ENCODE peak calls at places on chromosomes 3 and 15, in four cellular contexts. One of them, this sample, is unnamed. For H3K4me1, the result is how much of the 10 kb centered on the place peaks cover.

GRCh38 chr15:26634319-26634718 is 138.5 kb downstream of the GABRB3 start:
- DNase-seq in SJCRH30: peak
- DNase-seq in CD8-positive, alpha-beta memory T cell: no peak
- DNase-seq in aorta: no peak
- DNase-seq in this sample: no peak

GRCh38 chr15:63896336-63897115 is 62.8 kb upstream of the HERC1 start:
- DNase-seq in SJCRH30: peak
- DNase-seq in CD8-positive, alpha-beta memory T cell: no peak
- DNase-seq in aorta: no peak
- DNase-seq in this sample: peak

GRCh38 chr3:101676765-101677435 is at the start of gene ZBTB11:
- DNase-seq in SJCRH30: peak
- DNase-seq in CD8-positive, alpha-beta memory T cell: peak
- DNase-seq in aorta: peak
- DNase-seq in this sample: peak

GRCh38 chr3:155070932-155071387 is 9.2 kb upstream of the MME start:
- DNase-seq in SJCRH30: peak
- DNase-seq in CD8-positive, alpha-beta memory T cell: no peak
- DNase-seq in aorta: no peak
- DNase-seq in this sample: no peak

GRCh38 chr15:33064878-33065277 is 129.6 kb downstream of the FMN1 start:
- DNase-seq in SJCRH30: no peak
- DNase-seq in CD8-positive, alpha-beta memory T cell: no peak
- DNase-seq in aorta: no peak
- DNase-seq in this sample: no peak

GRCh38 chr3:48989796-48990635 is at the start of gene P4HTM:
- DNase-seq in SJCRH30: no peak
- DNase-seq in CD8-positive, alpha-beta memory T cell: peak
- DNase-seq in aorta: peak
- DNase-seq in this sample: peak

GRCh38 chr15:23384371-23384770 is 29.8 kb downstream of the GOLGA8S start:
- DNase-seq in SJCRH30: peak
- DNase-seq in CD8-positive, alpha-beta memory T cell: no peak
- DNase-seq in aorta: no peak
- DNase-seq in this sample: no peak

GRCh38 chr3:50167782-50168317 is 12.7 kb downstream of the SEMA3F start:
- DNase-seq in SJCRH30: no peak
- DNase-seq in CD8-positive, alpha-beta memory T cell: no peak
- DNase-seq in aorta: no peak
- DNase-seq in this sample: no peak

GRCh38 chr3:87173071-87173470 is 54.0 kb upstream of the CHMP2B start:
- DNase-seq in SJCRH30: peak
- DNase-seq in CD8-positive, alpha-beta memory T cell: no peak
- DNase-seq in aorta: no peak
- DNase-seq in this sample: no peak

GRCh38 chr3:11096266-11097135 is 57.8 kb upstream of the HRH1 start:
- DNase-seq in SJCRH30: peak
- DNase-seq in CD8-positive, alpha-beta memory T cell: no peak
- DNase-seq in aorta: peak
- DNase-seq in this sample: peak

GRCh38 chr15:75214293-75215096 is 12.8 kb downstream of the C15orf39 start:
- DNase-seq in SJCRH30: no peak
- DNase-seq in CD8-positive, alpha-beta memory T cell: no peak
- DNase-seq in aorta: no peak
- DNase-seq in this sample: no peak

GRCh38 chr15:66723826-66724731 is 22.0 kb downstream of the SMAD6 start:
- DNase-seq in SJCRH30: no peak
- DNase-seq in CD8-positive, alpha-beta memory T cell: no peak
- DNase-seq in aorta: no peak
- DNase-seq in this sample: no peak

GRCh38 chr3:158532099-158532734 is 38.8 kb upstream of the MLF1 start:
- DNase-seq in SJCRH30: peak
- DNase-seq in CD8-positive, alpha-beta memory T cell: no peak
- DNase-seq in aorta: no peak
- DNase-seq in this sample: no peak

GRCh38 chr3:100252006-100252405 is 8.8 kb upstream of the TBC1D23 start:
- DNase-seq in SJCRH30: peak
- DNase-seq in CD8-positive, alpha-beta memory T cell: no peak
- DNase-seq in aorta: no peak
- DNase-seq in this sample: no peak

DNA sequence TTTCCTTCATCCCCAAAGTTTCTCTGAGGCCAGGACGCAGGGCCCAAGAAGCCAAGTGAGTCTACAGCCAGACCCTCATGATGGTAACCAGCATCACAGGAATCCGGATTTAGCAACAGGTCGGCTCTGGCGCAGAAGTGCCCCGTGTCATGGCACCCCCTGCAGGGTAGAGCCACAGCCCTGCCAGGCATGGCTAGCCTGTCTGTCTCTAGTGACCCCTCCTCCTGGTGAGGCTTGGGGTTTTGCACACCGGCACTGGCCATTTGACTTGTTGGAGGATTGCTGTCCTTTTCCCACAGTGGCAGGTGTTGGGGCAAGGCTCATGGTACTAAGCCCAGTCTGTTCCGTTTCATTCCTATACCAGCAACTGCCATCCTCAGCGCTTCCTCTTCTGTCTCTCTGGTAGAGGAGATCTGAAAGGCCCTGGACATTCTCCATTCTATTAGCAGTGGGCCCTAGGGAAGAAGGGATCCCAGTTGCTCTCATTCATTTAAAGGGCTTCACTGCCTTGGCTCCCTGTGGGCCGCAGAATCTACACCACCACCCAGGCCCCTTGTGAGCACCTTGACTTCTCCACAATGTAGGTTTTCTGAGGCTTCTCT is 9.4 kb upstream of the CHAC1 start:
- DNase-seq in SJCRH30: no peak
- DNase-seq in CD8-positive, alpha-beta memory T cell: no peak
- DNase-seq in aorta: no peak
- DNase-seq in this sample: peak
- H3K4me1 ChIP-seq in SJCRH30: under half
- H3K4me1 ChIP-seq in CD8-positive, alpha-beta memory T cell: under half
- H3K4me1 ChIP-seq in aorta: under half
- H3K4me1 ChIP-seq in this sample: under half

DNA sequence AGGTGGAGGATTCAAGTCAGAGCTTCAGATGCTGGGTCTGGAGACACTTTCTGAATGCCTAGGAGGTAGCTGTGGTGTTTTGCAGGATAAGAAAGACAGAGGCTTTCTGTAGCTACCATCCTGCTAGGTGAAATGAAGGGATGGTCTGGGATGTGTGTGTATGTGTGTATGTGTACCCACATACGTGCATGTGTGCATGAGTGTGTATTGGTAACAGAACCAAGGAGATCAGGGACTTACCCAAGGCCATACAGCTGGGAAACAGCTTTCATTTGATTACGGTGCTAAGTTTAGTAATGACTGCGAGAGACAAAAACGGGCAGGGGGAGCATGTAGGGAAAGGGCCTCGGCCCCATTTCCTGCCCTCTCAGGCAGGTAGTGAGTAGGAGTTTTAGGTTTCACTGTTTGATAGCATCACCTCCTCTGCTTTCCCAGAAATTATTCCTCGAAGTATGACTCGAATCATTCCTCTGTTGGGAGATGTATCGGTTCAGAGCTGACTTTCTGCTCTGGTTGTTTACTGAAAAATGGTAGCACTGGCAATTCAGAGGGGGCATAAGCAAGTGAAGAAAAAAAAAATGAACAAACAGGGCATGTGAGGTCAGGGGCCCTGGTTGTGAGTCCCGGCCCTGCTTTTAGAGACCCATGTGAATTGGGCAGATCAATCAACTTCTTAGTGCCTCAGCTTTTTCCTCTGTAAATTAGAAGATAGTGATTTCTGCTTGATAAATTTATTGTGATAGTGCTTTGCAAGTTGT is 130.7 kb downstream of the LPP start:
- DNase-seq in SJCRH30: no peak
- DNase-seq in CD8-positive, alpha-beta memory T cell: no peak
- DNase-seq in aorta: no peak
- DNase-seq in this sample: no peak
- H3K4me1 ChIP-seq in SJCRH30: under half
- H3K4me1 ChIP-seq in CD8-positive, alpha-beta memory T cell: under half
- H3K4me1 ChIP-seq in aorta: under half
- H3K4me1 ChIP-seq in this sample: half or more

GRCh38 chr3:9401986-9402385 is 4.6 kb downstream of the SETD5 start:
- DNase-seq in SJCRH30: no peak
- DNase-seq in CD8-positive, alpha-beta memory T cell: no peak
- DNase-seq in aorta: no peak
- DNase-seq in this sample: no peak
- H3K4me1 ChIP-seq in SJCRH30: under half
- H3K4me1 ChIP-seq in CD8-positive, alpha-beta memory T cell: half or more
- H3K4me1 ChIP-seq in aorta: under half
- H3K4me1 ChIP-seq in this sample: half or more

GRCh38 chr3:13010770-13011169 is 62.5 kb downstream of the IQSEC1 start:
- DNase-seq in SJCRH30: no peak
- DNase-seq in CD8-positive, alpha-beta memory T cell: no peak
- DNase-seq in aorta: no peak
- DNase-seq in this sample: no peak
- H3K4me1 ChIP-seq in SJCRH30: under half
- H3K4me1 ChIP-seq in CD8-positive, alpha-beta memory T cell: half or more
- H3K4me1 ChIP-seq in aorta: under half
- H3K4me1 ChIP-seq in this sample: under half

GRCh38 chr3:107438671-107439070 is 61.4 kb downstream of the CCDC54 start:
- DNase-seq in SJCRH30: no peak
- DNase-seq in CD8-positive, alpha-beta memory T cell: no peak
- DNase-seq in aorta: no peak
- DNase-seq in this sample: no peak

GRCh38 chr3:107441617-107442016 is 64.4 kb downstream of the CCDC54 start:
- DNase-seq in SJCRH30: no peak
- DNase-seq in CD8-positive, alpha-beta memory T cell: no peak
- DNase-seq in aorta: no peak
- DNase-seq in this sample: no peak

GRCh38 chr3:107446706-107447105 is 69.5 kb downstream of the CCDC54 start:
- DNase-seq in SJCRH30: no peak
- DNase-seq in CD8-positive, alpha-beta memory T cell: no peak
- DNase-seq in aorta: no peak
- DNase-seq in this sample: no peak

DNA sequence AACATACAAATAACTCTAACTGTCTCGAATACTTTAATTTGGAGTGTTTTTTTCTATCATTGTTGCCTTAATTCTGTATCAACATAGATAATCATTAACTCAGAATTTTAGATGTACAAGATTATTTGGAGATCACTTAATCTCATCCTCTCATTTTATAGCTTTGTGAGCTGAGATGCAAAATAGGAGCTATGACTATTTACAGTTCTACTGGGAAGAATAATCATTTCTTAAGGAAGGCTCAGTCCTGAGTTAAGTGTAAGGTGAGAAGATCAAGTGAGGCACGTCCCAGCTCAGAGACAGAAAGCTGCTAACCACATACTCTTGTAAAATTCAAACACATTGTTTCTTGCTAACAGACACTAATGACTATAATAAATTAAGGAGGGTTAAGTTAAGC is 66.2 kb downstream of the CCDC54 start:
- DNase-seq in SJCRH30: no peak
- DNase-seq in CD8-positive, alpha-beta memory T cell: no peak
- DNase-seq in aorta: no peak
- DNase-seq in this sample: no peak
- H3K4me1 ChIP-seq in SJCRH30: under half
- H3K4me1 ChIP-seq in CD8-positive, alpha-beta memory T cell: under half
- H3K4me1 ChIP-seq in aorta: under half
- H3K4me1 ChIP-seq in this sample: under half

GRCh38 chr3:124594581-124594980 is 135.7 kb upstream of the UMPS start:
- DNase-seq in SJCRH30: no peak
- DNase-seq in CD8-positive, alpha-beta memory T cell: no peak
- DNase-seq in aorta: no peak
- DNase-seq in this sample: no peak
- H3K4me1 ChIP-seq in SJCRH30: under half
- H3K4me1 ChIP-seq in CD8-positive, alpha-beta memory T cell: under half
- H3K4me1 ChIP-seq in aorta: under half
- H3K4me1 ChIP-seq in this sample: under half

DNA sequence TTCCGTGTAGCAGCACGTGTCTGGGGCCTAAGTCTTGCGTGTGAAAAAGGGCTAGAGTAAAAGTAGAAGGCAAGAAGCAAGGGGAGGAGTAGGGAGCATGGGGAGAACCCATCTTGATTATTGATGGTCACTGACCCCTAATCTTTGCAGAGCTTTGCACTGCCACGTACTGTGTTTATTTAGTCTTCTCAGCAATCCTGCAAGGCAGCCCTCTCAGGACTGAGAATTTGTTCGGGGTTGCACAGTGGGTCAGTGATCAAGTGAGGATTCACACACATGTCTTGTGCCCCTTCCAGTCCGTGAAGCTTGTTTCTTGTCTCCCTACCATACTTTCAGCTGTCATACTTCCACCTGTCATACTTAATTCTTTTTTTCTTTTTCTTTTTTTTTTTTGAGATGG is 7.2 kb downstream of the SEMA4B start:
- DNase-seq in SJCRH30: no peak
- DNase-seq in CD8-positive, alpha-beta memory T cell: no peak
- DNase-seq in aorta: no peak
- DNase-seq in this sample: no peak
- H3K4me1 ChIP-seq in SJCRH30: under half
- H3K4me1 ChIP-seq in CD8-positive, alpha-beta memory T cell: under half
- H3K4me1 ChIP-seq in aorta: under half
- H3K4me1 ChIP-seq in this sample: under half

GRCh38 chr15:96330064-96330449 is 443 bp upstream of the NR2F2 start:
- DNase-seq in SJCRH30: peak
- DNase-seq in CD8-positive, alpha-beta memory T cell: no peak
- DNase-seq in aorta: peak
- DNase-seq in this sample: no peak
- H3K4me1 ChIP-seq in SJCRH30: under half
- H3K4me1 ChIP-seq in CD8-positive, alpha-beta memory T cell: under half
- H3K4me1 ChIP-seq in aorta: under half
- H3K4me1 ChIP-seq in this sample: under half

DNA sequence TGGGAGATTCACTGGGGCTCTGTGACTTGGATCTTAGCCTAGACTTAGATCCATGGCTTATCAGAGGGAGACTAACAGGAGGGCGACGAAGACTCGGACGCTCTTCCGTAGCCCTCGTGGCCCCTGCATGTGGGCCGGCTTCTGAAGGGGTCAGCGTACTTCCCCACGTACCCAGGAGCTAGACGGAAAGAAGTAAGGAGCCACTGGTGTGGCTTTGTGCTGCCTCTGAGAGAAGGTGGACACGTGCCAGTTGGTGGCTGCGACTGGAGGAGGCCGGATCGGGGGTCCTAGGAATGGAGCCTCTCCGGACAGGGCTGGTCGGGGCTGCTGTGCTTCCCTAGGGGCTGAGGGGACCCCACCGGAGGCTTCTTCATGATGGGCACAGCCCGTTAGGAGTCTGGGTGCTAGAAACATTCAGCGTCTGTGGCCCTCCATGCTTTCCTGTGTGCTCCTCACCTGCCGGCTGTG is 1.0 kb downstream of the NRROS start:
- DNase-seq in SJCRH30: no peak
- DNase-seq in CD8-positive, alpha-beta memory T cell: peak
- DNase-seq in aorta: no peak
- DNase-seq in this sample: no peak
- H3K4me1 ChIP-seq in SJCRH30: under half
- H3K4me1 ChIP-seq in CD8-positive, alpha-beta memory T cell: half or more
- H3K4me1 ChIP-seq in aorta: under half
- H3K4me1 ChIP-seq in this sample: under half

GRCh38 chr15:31268911-31269784 is 57.5 kb upstream of the KLF13 start:
- DNase-seq in SJCRH30: peak
- DNase-seq in CD8-positive, alpha-beta memory T cell: no peak
- DNase-seq in aorta: no peak
- DNase-seq in this sample: no peak
- H3K4me1 ChIP-seq in SJCRH30: half or more
- H3K4me1 ChIP-seq in CD8-positive, alpha-beta memory T cell: half or more
- H3K4me1 ChIP-seq in aorta: under half
- H3K4me1 ChIP-seq in this sample: under half

This sample was measured in psoas muscle.